ENCODE peak calls at places on chromosomes 7 and 10, in four cellular contexts. E is WTC11, A is SK-N-SH, R is K562. Z is an unnamed sample.

GRCh38 chr7:82697897-82698296 is 254.3 kb upstream of the CACNA2D1 start:
- DNase-seq in E (no peak), A (no peak), R (no peak), Z (no peak)

GRCh38 chr7:102101111-102101551 is 185.5 kb upstream of the SH2B2 start:
- DNase-seq in E (no peak), A (no peak), R (no peak), Z (no peak)

GRCh38 chr10:50501478-50501877 is 122.3 kb downstream of the SGMS1 start:
- DNase-seq in E (no peak), A (no peak), R (peak), Z (no peak)

GRCh38 chr10:119538632-119539358 is 3.7 kb downstream of the RGS10 start:
- DNase-seq in E (no peak), A (no peak), R (peak), Z (no peak)

GRCh38 chr7:155188821-155189599 is 108.7 kb upstream of the INSIG1 start:
- DNase-seq in E (no peak), A (no peak), R (no peak), Z (no peak)

GRCh38 chr7:139714163-139714901 is 63.5 kb downstream of the HIPK2 start:
- DNase-seq in E (no peak), A (no peak), R (no peak), Z (no peak)

GRCh38 chr7:107613948-107614347 is 33.9 kb downstream of the BCAP29 start:
- DNase-seq in E (no peak), A (no peak), R (no peak), Z (no peak)

GRCh38 chr7:1716263-1717094 is 46.4 kb downstream of the ELFN1 start:
- DNase-seq in E (no peak), A (peak), R (no peak), Z (no peak)

GRCh38 chr10:77386833-77387232 is 250.8 kb downstream of the KCNMA1 start:
- DNase-seq in E (no peak), A (no peak), R (no peak), Z (no peak)

GRCh38 chr7:115198143-115198542 is 276.2 kb downstream of the MDFIC start:
- DNase-seq in E (no peak), A (no peak), R (no peak), Z (no peak)

GRCh38 chr10:86673216-86673826 is 5.0 kb downstream of the LDB3 start:
- DNase-seq in E (no peak), A (peak), R (no peak), Z (no peak)

GRCh38 chr7:2938514-2939192 is 94.5 kb upstream of the GNA12 start:
- DNase-seq in E (peak), A (no peak), R (no peak), Z (no peak)

GRCh38 chr7:27143950-27144798 is 693 bp upstream of the HOXA5 start:
- DNase-seq in E (no peak), A (no peak), R (no peak), Z (no peak)

GRCh38 chr10:67520924-67521520 is 175.0 kb downstream of the CTNNA3 start:
- DNase-seq in E (no peak), A (peak), R (peak), Z (peak)

GRCh38 chr7:32034052-32034451 is 36.2 kb downstream of the PDE1C start:
- DNase-seq in E (no peak), A (no peak), R (no peak), Z (no peak)

GRCh38 chr7:33632840-33633239 is 272.5 kb upstream of the BMPER start:
- DNase-seq in E (no peak), A (no peak), R (no peak), Z (no peak)

GRCh38 chr7:143399642-143400041 is 9.0 kb downstream of the EPHA1 start:
- DNase-seq in E (no peak), A (no peak), R (no peak), Z (no peak)

GRCh38 chr10:51999089-51999488 is 299.7 kb upstream of the CSTF2T start:
- DNase-seq in E (no peak), A (peak), R (no peak), Z (no peak)

GRCh38 chr10:46254467-46254866 is 32.3 kb upstream of the ANTXRL start:
- DNase-seq in E (no peak), A (no peak), R (no peak), Z (no peak)

GRCh38 chr7:17781491-17782215 is 158.6 kb downstream of the SNX13 start:
- DNase-seq in E (no peak), A (no peak), R (peak), Z (no peak)

GRCh38 chr7:148303295-148304013 is 287.1 kb upstream of the C7orf33 start:
- DNase-seq in E (no peak), A (peak), R (no peak), Z (no peak)

GRCh38 chr7:88254721-88255120 is 34.9 kb upstream of the SRI start:
- DNase-seq in E (no peak), A (no peak), R (no peak), Z (no peak)

GRCh38 chr7:104883718-104884452 is 130.1 kb upstream of the KMT2E start:
- DNase-seq in E (peak), A (peak), R (peak), Z (peak)

DNA sequence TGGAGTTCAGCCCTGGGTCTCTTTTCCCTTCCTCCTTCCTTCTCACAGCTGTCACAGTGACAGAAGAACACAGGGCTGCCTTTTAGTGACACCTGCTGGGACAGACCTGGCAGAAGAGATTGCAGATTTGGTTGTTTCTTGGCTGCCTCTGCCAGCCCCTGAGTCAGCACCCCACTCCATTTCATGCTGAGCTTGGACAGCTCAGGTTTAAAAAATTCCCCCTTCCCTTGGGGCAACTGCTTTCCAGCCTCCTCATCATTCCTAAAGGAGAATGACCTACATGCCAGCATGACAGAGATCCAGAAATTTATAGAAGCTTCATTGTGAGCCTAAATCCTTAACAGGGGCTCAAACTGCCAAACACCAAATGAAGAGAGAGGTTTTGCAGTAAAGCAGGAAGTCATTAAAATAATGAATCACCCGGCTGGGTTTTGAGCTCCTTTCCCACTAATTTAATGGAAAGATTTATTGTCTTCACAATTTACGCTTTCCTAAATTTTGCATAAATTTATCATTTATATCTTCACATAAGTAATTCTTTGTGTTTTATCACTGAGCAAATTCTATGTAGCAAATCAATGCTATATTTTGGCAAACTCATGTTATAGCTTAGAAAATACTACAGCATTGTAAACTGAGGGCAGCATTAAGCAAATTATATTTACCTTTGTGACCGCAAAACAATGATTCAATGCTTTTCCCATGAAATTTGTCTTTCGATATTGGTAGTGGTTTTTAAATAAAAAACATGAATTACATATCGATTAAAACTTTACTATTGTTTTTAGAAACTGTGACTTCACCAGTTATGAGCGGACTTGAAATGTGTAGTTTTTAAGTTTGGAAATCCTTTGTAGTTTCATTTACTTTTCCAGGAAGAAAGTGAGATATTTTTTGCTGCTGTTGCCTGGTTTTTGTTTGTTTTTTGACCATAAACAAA is 399.5 kb upstream of the ANKRD30A start:
- DNase-seq in E (peak), A (peak), R (no peak), Z (no peak)
- TF ChIP-seq USF1 in E (no peak), A (no peak), R (no peak), Z (no peak)

DNA sequence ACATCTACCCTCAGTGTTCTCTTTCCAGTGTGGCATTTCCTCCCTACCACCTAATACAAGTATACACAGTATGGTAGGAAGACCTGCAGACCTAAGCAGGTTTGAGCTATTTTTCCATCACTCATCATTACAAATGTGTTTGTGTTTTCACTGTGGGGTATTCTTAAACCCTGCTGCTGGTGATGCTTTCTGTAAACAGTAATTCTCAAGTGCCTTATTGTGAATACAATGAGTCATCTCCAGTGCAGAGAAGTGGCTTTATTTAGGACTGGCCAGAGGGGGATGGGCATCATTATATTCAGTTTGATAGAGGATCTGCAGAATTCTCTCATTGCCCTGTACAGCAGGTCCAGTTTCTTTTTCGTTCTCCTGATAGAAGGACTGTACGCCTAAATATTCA is 63.7 kb downstream of the GRM8 start:
- DNase-seq in E (no peak), A (no peak), R (no peak), Z (no peak)
- TF ChIP-seq USF1 in E (no peak), A (no peak), R (no peak), Z (no peak)

GRCh38 chr7:37234928-37235327 is 213.7 kb downstream of the ELMO1 start:
- DNase-seq in E (no peak), A (peak), R (no peak), Z (no peak)
- TF ChIP-seq USF1 in E (no peak), A (no peak), R (no peak), Z (no peak)

DNA sequence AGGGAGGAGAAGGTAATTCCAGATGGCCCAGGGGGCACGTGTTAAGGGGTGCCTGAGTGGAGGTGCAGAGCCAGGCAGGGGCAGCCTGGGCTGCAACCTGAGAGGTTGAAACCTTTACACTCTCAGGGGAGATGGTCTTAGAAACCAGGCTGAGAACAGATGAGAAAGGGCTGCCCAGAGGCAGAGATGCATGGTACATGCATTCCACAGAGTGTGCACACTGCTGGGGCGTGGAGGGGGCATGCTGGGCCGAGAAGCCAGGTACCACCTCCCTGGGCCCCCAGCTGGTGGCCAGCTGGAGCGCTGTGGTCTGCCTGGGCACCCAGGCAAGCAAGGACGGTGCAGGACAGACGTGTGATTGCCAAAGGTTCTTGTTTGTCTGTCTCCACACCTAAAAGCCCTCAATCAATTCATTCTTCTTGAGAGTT is 14.1 kb upstream of the CSGALNACT2 start:
- DNase-seq in E (no peak), A (no peak), R (no peak), Z (no peak)
- TF ChIP-seq USF1 in E (no peak), A (no peak), R (no peak), Z (no peak)

DNA sequence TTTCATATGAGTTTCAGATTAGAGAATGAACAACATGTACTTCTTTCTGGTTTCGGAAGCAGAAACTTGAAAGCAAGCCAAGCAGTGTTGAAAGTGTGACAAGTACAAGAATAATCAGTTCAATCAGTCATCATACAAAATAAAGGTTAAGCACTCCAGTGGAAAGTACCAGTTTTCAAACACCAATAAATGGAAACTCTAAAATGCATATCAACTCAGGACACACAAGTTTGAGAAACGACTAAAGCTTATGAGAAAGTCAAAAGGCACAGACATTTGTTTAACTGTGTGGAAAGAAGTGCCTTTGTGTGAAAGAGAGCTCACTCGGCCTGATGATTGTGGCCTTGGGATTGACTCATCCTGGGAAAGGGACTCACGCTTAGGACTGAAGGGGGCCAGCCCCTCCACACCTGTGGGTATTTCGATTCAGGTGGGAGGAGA is 60.6 kb upstream of the AKR1C1 start:
- DNase-seq in E (no peak), A (no peak), R (no peak), Z (no peak)
- TF ChIP-seq USF1 in E (no peak), A (no peak), R (no peak), Z (no peak)

DNA sequence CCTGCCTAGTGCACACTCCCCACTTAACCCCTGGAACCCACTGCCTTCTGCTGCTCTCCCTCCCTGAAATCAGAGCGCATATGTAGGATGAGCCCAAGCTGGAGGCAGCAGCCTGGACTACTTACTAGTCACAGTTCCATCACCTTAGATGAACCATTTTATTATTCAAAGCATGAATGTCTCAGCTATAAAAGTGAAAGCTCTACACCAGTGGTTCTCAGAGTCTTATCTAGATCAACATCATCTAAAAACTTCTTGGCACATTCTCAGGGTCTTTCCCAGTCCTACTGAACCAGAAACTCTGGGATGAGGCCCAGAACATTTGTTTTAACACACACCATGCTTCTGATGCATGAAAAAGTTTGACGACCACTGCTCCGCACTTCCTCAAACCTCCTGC is 100.3 kb upstream of the ANK3 start:
- DNase-seq in E (no peak), A (no peak), R (no peak), Z (no peak)
- TF ChIP-seq USF1 in E (no peak), A (no peak), R (no peak), Z (no peak)

DNA sequence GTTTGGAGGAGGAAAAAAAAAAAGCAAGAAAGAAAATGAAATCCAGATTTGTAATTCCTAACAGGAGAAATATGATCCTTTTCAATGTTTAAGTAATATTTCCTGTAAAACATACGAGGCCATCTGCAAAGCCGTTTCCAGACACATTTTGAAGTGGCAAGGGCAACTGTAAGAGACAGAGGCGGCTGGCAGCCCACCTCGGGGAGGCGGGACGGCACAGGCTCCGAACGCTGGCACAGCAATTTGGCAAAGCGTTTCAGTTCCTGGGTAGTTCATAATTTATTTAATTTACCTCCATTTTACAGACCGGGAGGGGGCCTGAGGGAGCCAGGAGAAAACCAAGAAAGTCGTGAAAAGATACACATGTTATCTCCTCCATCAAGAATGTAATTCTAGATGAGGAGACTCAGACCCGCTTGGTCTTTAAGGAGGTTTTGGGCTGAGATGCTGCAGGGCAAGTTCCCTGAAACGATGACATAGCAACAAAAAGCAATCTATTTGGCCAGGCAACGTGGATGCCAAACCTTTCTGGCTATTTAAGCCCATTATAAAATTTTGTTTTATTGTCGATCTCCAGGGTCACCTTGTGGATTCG is 448.5 kb upstream of the MKI67 start:
- DNase-seq in E (no peak), A (peak), R (no peak), Z (no peak)
- TF ChIP-seq USF1 in E (no peak), A (no peak), R (no peak), Z (no peak)

GRCh38 chr10:10207538-10207937 is 810.1 kb upstream of the CELF2 start:
- DNase-seq in E (no peak), A (no peak), R (no peak), Z (no peak)

GRCh38 chr10:10208156-10208555 is 809.5 kb upstream of the CELF2 start:
- DNase-seq in E (no peak), A (no peak), R (no peak), Z (no peak)

GRCh38 chr10:10213237-10213636 is 804.4 kb upstream of the CELF2 start:
- DNase-seq in E (no peak), A (no peak), R (no peak), Z (no peak)

GRCh38 chr10:10211409-10211808 is 806.3 kb upstream of the CELF2 start:
- DNase-seq in E (no peak), A (no peak), R (no peak), Z (no peak)

GRCh38 chr10:10209152-10209551 is 808.5 kb upstream of the CELF2 start:
- DNase-seq in E (no peak), A (no peak), R (no peak), Z (no peak)
- TF ChIP-seq USF1 in E (no peak), A (no peak), R (no peak), Z (no peak)

GRCh38 chr7:12731214-12731656 is 43.8 kb downstream of the ARL4A start:
- DNase-seq in E (no peak), A (no peak), R (peak), Z (no peak)
- TF ChIP-seq USF1 in E (no peak), A (no peak), R (no peak), Z (no peak)